ENCODE peak calls at places on chromosomes 4 and X, in four cellular contexts. One of them, this sample, is unnamed.
A peak's percentile ranks its signal among the peaks of the same experiment; 100 is the strongest.

GRCh38 chrX:86171366-86171765 is 23.1 kb downstream of the DACH2 start:
- DNase-seq in esophagus squamous epithelium: no peak
- DNase-seq in astrocyte of the cerebellum: peak; percentile 2
- DNase-seq in astrocyte: no peak
- DNase-seq in this sample: no peak

GRCh38 chr4:42768125-42768748 is 111.3 kb upstream of the ATP8A1 start:
- DNase-seq in astrocyte of the cerebellum: no peak
- DNase-seq in astrocyte: no peak
- DNase-seq in esophagus squamous epithelium: no peak
- DNase-seq in this sample: no peak

GRCh38 chr4:2929469-2929868 is 33.7 kb downstream of the NOP14 start:
- DNase-seq in astrocyte of the cerebellum: no peak
- DNase-seq in esophagus squamous epithelium: no peak
- DNase-seq in astrocyte: no peak
- DNase-seq in this sample: no peak

GRCh38 chrX:74422576-74423288 is 1.4 kb downstream of the SLC16A2 start:
- DNase-seq in esophagus squamous epithelium: no peak
- DNase-seq in astrocyte of the cerebellum: peak; percentile 16
- DNase-seq in astrocyte: peak; percentile 54
- DNase-seq in this sample: no peak

GRCh38 chrX:14712096-14712495 is 160.8 kb downstream of the FANCB start:
- DNase-seq in astrocyte of the cerebellum: no peak
- DNase-seq in esophagus squamous epithelium: no peak
- DNase-seq in astrocyte: no peak
- DNase-seq in this sample: no peak

GRCh38 chr4:47313396-47313795 is 150.1 kb downstream of the COMMD8 start:
- DNase-seq in astrocyte: peak; percentile 30
- DNase-seq in astrocyte of the cerebellum: no peak
- DNase-seq in esophagus squamous epithelium: no peak
- DNase-seq in this sample: no peak

GRCh38 chr4:165150545-165150944 is 37.9 kb upstream of the TMEM192 start:
- DNase-seq in astrocyte: no peak
- DNase-seq in esophagus squamous epithelium: no peak
- DNase-seq in astrocyte of the cerebellum: no peak
- DNase-seq in this sample: no peak

GRCh38 chr4:128675083-128675482 is 134.4 kb upstream of the JADE1 start:
- DNase-seq in astrocyte: no peak
- DNase-seq in astrocyte of the cerebellum: no peak
- DNase-seq in esophagus squamous epithelium: no peak
- DNase-seq in this sample: no peak

GRCh38 chrX:119529355-119530276 is 35.6 kb downstream of the STEEP1 start:
- DNase-seq in astrocyte: no peak
- DNase-seq in astrocyte of the cerebellum: no peak
- DNase-seq in esophagus squamous epithelium: no peak
- DNase-seq in this sample: no peak

GRCh38 chr4:155846929-155847328 is 19.1 kb downstream of the ASIC5 start:
- DNase-seq in astrocyte: no peak
- DNase-seq in esophagus squamous epithelium: no peak
- DNase-seq in astrocyte of the cerebellum: no peak
- DNase-seq in this sample: no peak

GRCh38 chr4:114108869-114109268 is 129.4 kb upstream of the ARSJ start:
- DNase-seq in esophagus squamous epithelium: no peak
- DNase-seq in astrocyte: peak; percentile 56
- DNase-seq in astrocyte of the cerebellum: no peak
- DNase-seq in this sample: peak; percentile 19

GRCh38 chrX:40975951-40976350 is 109.3 kb upstream of the USP9X start:
- DNase-seq in astrocyte of the cerebellum: no peak
- DNase-seq in esophagus squamous epithelium: no peak
- DNase-seq in astrocyte: no peak
- DNase-seq in this sample: no peak

GRCh38 chrX:18617351-18617750 is 54.6 kb downstream of the RS1 start:
- DNase-seq in astrocyte: peak; percentile 77
- DNase-seq in esophagus squamous epithelium: no peak
- DNase-seq in astrocyte of the cerebellum: peak; percentile 27
- DNase-seq in this sample: peak; percentile 74

GRCh38 chrX:113548308-113549015 is 707.8 kb upstream of the AMOT start:
- DNase-seq in astrocyte of the cerebellum: no peak
- DNase-seq in astrocyte: no peak
- DNase-seq in esophagus squamous epithelium: no peak
- DNase-seq in this sample: no peak

GRCh38 chr4:21118301-21118700 is 418.0 kb downstream of the PACRGL start:
- DNase-seq in astrocyte of the cerebellum: no peak
- DNase-seq in esophagus squamous epithelium: no peak
- DNase-seq in astrocyte: no peak
- DNase-seq in this sample: no peak

GRCh38 chr4:156536661-156537060 is 434.9 kb downstream of the PDGFC start:
- DNase-seq in astrocyte: peak; percentile 63
- DNase-seq in esophagus squamous epithelium: no peak
- DNase-seq in astrocyte of the cerebellum: peak; percentile 26
- DNase-seq in this sample: no peak

GRCh38 chr4:53532521-53532920 is 58.8 kb downstream of the LNX1 start:
- DNase-seq in astrocyte of the cerebellum: no peak
- DNase-seq in esophagus squamous epithelium: no peak
- DNase-seq in astrocyte: peak; percentile 78
- DNase-seq in this sample: no peak

GRCh38 chr4:121794505-121795192 is 6.5 kb upstream of the EXOSC9 start:
- DNase-seq in astrocyte: no peak
- DNase-seq in esophagus squamous epithelium: no peak
- DNase-seq in astrocyte of the cerebellum: no peak
- DNase-seq in this sample: no peak

GRCh38 chrX:66030505-66031317 is 9.2 kb downstream of the VSIG4 start:
- DNase-seq in astrocyte of the cerebellum: no peak
- DNase-seq in astrocyte: no peak
- DNase-seq in esophagus squamous epithelium: no peak
- DNase-seq in this sample: no peak

GRCh38 chr4:74546020-74546419 is 101.1 kb downstream of the AREG start:
- DNase-seq in astrocyte: peak; percentile 63
- DNase-seq in astrocyte of the cerebellum: no peak
- DNase-seq in esophagus squamous epithelium: no peak
- DNase-seq in this sample: peak; percentile 56

GRCh38 chr4:140755811-140756291 is 334 bp downstream of the TBC1D9 start:
- DNase-seq in astrocyte of the cerebellum: no peak
- DNase-seq in esophagus squamous epithelium: no peak
- DNase-seq in astrocyte: peak; percentile 48
- DNase-seq in this sample: no peak

GRCh38 chr4:8478801-8479744 is 38.5 kb downstream of the TRMT44 start:
- DNase-seq in astrocyte: no peak
- DNase-seq in astrocyte of the cerebellum: no peak
- DNase-seq in esophagus squamous epithelium: no peak
- DNase-seq in this sample: no peak

GRCh38 chr4:147029296-147029695 is 83.6 kb upstream of the TTC29 start:
- DNase-seq in astrocyte of the cerebellum: no peak
- DNase-seq in esophagus squamous epithelium: no peak
- DNase-seq in astrocyte: no peak
- DNase-seq in this sample: no peak

GRCh38 chr4:147019061-147019460 is 73.4 kb upstream of the TTC29 start:
- DNase-seq in astrocyte of the cerebellum: peak; percentile 43
- DNase-seq in astrocyte: peak; percentile 20
- DNase-seq in esophagus squamous epithelium: no peak
- DNase-seq in this sample: peak; percentile 14

GRCh38 chr4:147025042-147025441 is 79.4 kb upstream of the TTC29 start:
- DNase-seq in astrocyte: no peak
- DNase-seq in astrocyte of the cerebellum: no peak
- DNase-seq in esophagus squamous epithelium: no peak
- DNase-seq in this sample: no peak
- H3K4me3 ChIP-seq in astrocyte: no peak overlapping the region
- H3K4me3 ChIP-seq in astrocyte of the cerebellum: no peak overlapping the region
- H3K4me3 ChIP-seq in esophagus squamous epithelium: no peak overlapping the region
- H3K4me3 ChIP-seq in this sample: no peak overlapping the region

DNA sequence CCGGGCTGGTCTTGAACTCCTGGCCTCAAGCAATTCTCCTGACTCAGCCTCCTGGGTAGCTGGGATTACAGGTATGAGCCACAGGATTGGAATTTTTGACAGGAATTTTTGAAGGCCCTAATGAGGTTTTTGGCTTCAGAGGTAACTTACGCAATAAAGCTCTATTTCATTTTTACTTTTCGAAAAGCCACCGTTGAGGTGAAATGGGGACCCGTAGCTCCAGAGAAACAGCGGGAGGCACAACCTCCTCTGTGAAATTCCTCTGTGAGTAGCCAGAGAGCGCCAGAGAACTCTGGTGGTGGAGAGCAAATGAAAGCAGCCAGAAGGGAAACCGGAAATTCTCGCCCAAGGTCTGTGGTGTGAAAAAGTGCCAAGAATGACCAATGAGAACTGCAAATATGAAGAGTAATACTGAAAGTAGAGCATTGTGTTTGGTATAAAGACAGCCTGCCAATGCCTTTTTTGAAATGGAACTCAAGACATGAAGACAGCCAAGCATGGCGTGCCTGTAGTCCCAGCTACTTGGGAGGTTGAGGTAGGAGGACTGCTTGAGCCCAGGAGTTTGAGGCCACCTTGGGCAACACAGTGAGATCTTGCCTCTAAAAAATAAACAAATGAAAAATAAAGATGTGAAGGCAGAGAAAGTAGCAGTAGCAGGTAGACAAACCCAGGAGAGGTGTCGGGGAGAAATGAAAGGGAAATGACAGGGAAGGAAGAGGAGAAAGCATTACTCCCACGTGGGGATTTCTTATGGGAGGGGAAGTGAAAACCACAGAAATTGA is 33.0 kb upstream of the TMEM131L start:
- DNase-seq in esophagus squamous epithelium: peak; percentile 13
- DNase-seq in astrocyte of the cerebellum: peak; percentile 94
- DNase-seq in astrocyte: peak; percentile 83
- DNase-seq in this sample: no peak
- H3K4me3 ChIP-seq in esophagus squamous epithelium: peak overlapping the region; percentile 15
- H3K4me3 ChIP-seq in astrocyte of the cerebellum: no peak overlapping the region
- H3K4me3 ChIP-seq in astrocyte: no peak overlapping the region
- H3K4me3 ChIP-seq in this sample: no peak overlapping the region

GRCh38 chr4:11427201-11427996 is 1.3 kb downstream of the HS3ST1 start:
- DNase-seq in astrocyte: no peak
- DNase-seq in esophagus squamous epithelium: no peak
- DNase-seq in astrocyte of the cerebellum: no peak
- DNase-seq in this sample: no peak
- H3K4me3 ChIP-seq in astrocyte: peak overlapping the region; percentile 77
- H3K4me3 ChIP-seq in esophagus squamous epithelium: peak overlapping the region; percentile 85
- H3K4me3 ChIP-seq in astrocyte of the cerebellum: peak overlapping the region; percentile 59
- H3K4me3 ChIP-seq in this sample: peak overlapping the region; percentile 49

GRCh38 chr4:17781831-17782287 is 438 bp upstream of the FAM184B start:
- DNase-seq in astrocyte: no peak
- DNase-seq in astrocyte of the cerebellum: no peak
- DNase-seq in esophagus squamous epithelium: no peak
- DNase-seq in this sample: no peak
- H3K4me3 ChIP-seq in astrocyte: peak overlapping the region; percentile 52
- H3K4me3 ChIP-seq in astrocyte of the cerebellum: peak overlapping the region; percentile 53
- H3K4me3 ChIP-seq in esophagus squamous epithelium: peak overlapping the region; percentile 50
- H3K4me3 ChIP-seq in this sample: peak overlapping the region; percentile 19

DNA sequence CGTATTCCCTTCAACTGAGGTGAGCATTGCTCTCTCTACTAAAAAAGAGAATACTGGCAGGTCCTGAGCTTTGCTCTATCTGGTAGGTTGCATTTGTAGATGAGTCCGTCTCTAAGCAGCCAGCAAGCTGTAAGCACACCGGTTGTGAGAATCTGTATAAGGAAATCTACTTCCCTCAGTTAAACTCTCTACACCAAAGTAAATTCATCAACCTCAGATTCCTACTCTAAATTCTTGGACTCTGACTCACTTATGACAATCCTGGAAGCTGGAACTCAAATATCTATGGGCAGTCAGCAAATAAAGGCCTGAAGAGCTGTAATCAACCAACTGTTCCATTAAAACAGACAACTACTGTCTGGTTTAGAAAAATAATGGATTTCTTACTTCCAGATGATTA is 37.9 kb downstream of the FAT1 start:
- DNase-seq in astrocyte of the cerebellum: peak; percentile 78
- DNase-seq in astrocyte: peak; percentile 96
- DNase-seq in esophagus squamous epithelium: no peak
- DNase-seq in this sample: peak; percentile 90
- H3K4me3 ChIP-seq in astrocyte of the cerebellum: no peak overlapping the region
- H3K4me3 ChIP-seq in astrocyte: peak overlapping the region; percentile 15
- H3K4me3 ChIP-seq in esophagus squamous epithelium: no peak overlapping the region
- H3K4me3 ChIP-seq in this sample: no peak overlapping the region

GRCh38 chr4:41215155-41215554 is 813 bp upstream of the APBB2 start:
- DNase-seq in astrocyte: no peak
- DNase-seq in esophagus squamous epithelium: no peak
- DNase-seq in astrocyte of the cerebellum: no peak
- DNase-seq in this sample: no peak
- H3K4me3 ChIP-seq in astrocyte: no peak overlapping the region
- H3K4me3 ChIP-seq in esophagus squamous epithelium: peak overlapping the region; percentile 96
- H3K4me3 ChIP-seq in astrocyte of the cerebellum: no peak overlapping the region
- H3K4me3 ChIP-seq in this sample: no peak overlapping the region

GRCh38 chr4:177532363-177532762 is 90.1 kb upstream of the AGA start:
- DNase-seq in astrocyte: no peak
- DNase-seq in astrocyte of the cerebellum: no peak
- DNase-seq in esophagus squamous epithelium: no peak
- DNase-seq in this sample: no peak

GRCh38 chr4:177528620-177529019 is 86.4 kb upstream of the AGA start:
- DNase-seq in astrocyte of the cerebellum: no peak
- DNase-seq in astrocyte: no peak
- DNase-seq in esophagus squamous epithelium: no peak
- DNase-seq in this sample: no peak

DNA sequence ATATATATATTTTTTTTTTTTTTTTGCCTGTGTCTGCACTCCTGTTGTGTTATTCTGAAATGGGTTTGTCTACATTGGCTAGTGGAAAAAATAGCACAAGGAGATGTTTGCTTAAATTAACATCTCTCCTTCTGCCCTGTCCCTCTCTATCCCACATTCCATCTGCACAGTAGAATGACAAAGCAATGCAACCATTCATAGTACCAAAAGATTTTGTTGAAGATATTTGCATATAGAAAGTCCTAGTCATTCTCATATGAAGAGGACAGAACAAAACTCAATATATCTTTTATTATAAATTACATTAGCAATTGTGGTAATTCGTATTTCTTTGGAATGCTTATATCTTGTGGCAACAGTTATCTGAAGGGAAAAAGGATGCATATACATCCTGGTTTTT is 88.3 kb upstream of the AGA start:
- DNase-seq in esophagus squamous epithelium: no peak
- DNase-seq in astrocyte of the cerebellum: no peak
- DNase-seq in astrocyte: no peak
- DNase-seq in this sample: no peak
- H3K4me3 ChIP-seq in esophagus squamous epithelium: no peak overlapping the region
- H3K4me3 ChIP-seq in astrocyte of the cerebellum: no peak overlapping the region
- H3K4me3 ChIP-seq in astrocyte: no peak overlapping the region
- H3K4me3 ChIP-seq in this sample: no peak overlapping the region